ENCODE peak calls at places on chromosomes 3 and 15, in nine cellular contexts. P is K562, L is ovary, G is tibial nerve, M is HepG2, W is H1, A is esophagus muscularis mucosa, Y is stomach, V is A549. C is an unnamed sample.

GRCh38 chr3:117557469-117557868 is 847.9 kb downstream of the TUSC7 start:
- DNase-seq in P (no peak), L (no peak), G (no peak), M (no peak), W (no peak), A (no peak), Y (no peak), V (no peak), C (no peak)

GRCh38 chr3:190308154-190308553 is 14.1 kb downstream of the CLDN1 start:
- DNase-seq in P (no peak), L (no peak), G (no peak), M (no peak), W (no peak), A (no peak), Y (no peak), V (no peak), C (no peak)

GRCh38 chr3:72258786-72259185 is 473.8 kb upstream of the PROK2 start:
- DNase-seq in P (no peak), L (no peak), G (no peak), M (no peak), W (no peak), A (no peak), Y (no peak), V (no peak), C (no peak)

GRCh38 chr15:51281368-51281967 is 56.9 kb downstream of the CYP19A1 start:
- DNase-seq in P (peak), L (no peak), G (peak), M (peak), W (no peak), A (no peak), Y (peak), V (peak), C (peak)

GRCh38 chr3:119596392-119596791 is 1.3 kb upstream of the PLA1A start:
- DNase-seq in P (no peak), L (no peak), G (no peak), M (no peak), W (no peak), A (no peak), Y (no peak), V (no peak), C (no peak)

GRCh38 chr15:98442379-98442833 is 205.9 kb upstream of the IGF1R start:
- DNase-seq in P (peak), L (peak), G (peak), M (peak), W (peak), A (peak), Y (peak), V (peak), C (no peak)

GRCh38 chr3:120983841-120984240 is 75.8 kb downstream of the STXBP5L start:
- DNase-seq in P (no peak), L (no peak), G (no peak), M (no peak), W (no peak), A (no peak), Y (no peak), V (no peak), C (no peak)

GRCh38 chr3:190155752-190156151 is 35.1 kb upstream of the P3H2 start:
- DNase-seq in P (no peak), L (no peak), G (no peak), M (no peak), W (no peak), A (no peak), Y (peak), V (no peak), C (no peak)

GRCh38 chr3:151290673-151291072 is 12.3 kb upstream of the P2RY14 start:
- DNase-seq in P (no peak), L (no peak), G (no peak), M (no peak), W (no peak), A (no peak), Y (no peak), V (no peak), C (no peak)

GRCh38 chr3:197490098-197490497 is 65.7 kb downstream of the BDH1 start:
- DNase-seq in P (no peak), L (no peak), G (no peak), M (peak), W (no peak), A (no peak), Y (no peak), V (peak), C (no peak)

GRCh38 chr3:124997303-124998246 is 58.2 kb downstream of the HEG1 start:
- DNase-seq in P (no peak), L (no peak), G (no peak), M (no peak), W (no peak), A (no peak), Y (no peak), V (no peak), C (no peak)

GRCh38 chr15:94845391-94845718 is 614.0 kb downstream of the MCTP2 start:
- DNase-seq in P (no peak), L (no peak), G (no peak), M (no peak), W (no peak), A (no peak), Y (no peak), V (no peak), C (no peak)

GRCh38 chr15:70091649-70092461 is 5.9 kb downstream of the TLE3 start:
- DNase-seq in P (peak), L (no peak), G (no peak), M (peak), W (no peak), A (no peak), Y (peak), V (no peak), C (no peak)

GRCh38 chr3:24259901-24260512 is 234.6 kb downstream of the THRB start:
- DNase-seq in P (peak), L (no peak), G (no peak), M (no peak), W (no peak), A (no peak), Y (peak), V (no peak), C (no peak)

GRCh38 chr15:79432345-79433311 is 492 bp downstream of the MINAR1 start:
- DNase-seq in P (no peak), L (no peak), G (no peak), M (no peak), W (no peak), A (peak), Y (no peak), V (no peak), C (no peak)

GRCh38 chr3:147613710-147614109 is 204.5 kb downstream of the ZIC1 start:
- DNase-seq in P (no peak), L (no peak), G (no peak), M (no peak), W (no peak), A (no peak), Y (no peak), V (no peak), C (no peak)

GRCh38 chr3:147614210-147614609 is 205.0 kb downstream of the ZIC1 start:
- DNase-seq in P (no peak), L (no peak), G (no peak), M (no peak), W (no peak), A (no peak), Y (no peak), V (no peak), C (no peak)

GRCh38 chr3:147618636-147619035 is 209.5 kb downstream of the ZIC1 start:
- DNase-seq in P (no peak), L (no peak), G (no peak), M (no peak), W (no peak), A (no peak), Y (no peak), V (no peak), C (no peak)

GRCh38 chr3:147619925-147620580 is 210.9 kb downstream of the ZIC1 start:
- DNase-seq in P (no peak), L (no peak), G (no peak), M (no peak), W (no peak), A (no peak), Y (no peak), V (no peak), C (no peak)

GRCh38 chr3:147616998-147617619 is 207.9 kb downstream of the ZIC1 start:
- DNase-seq in P (peak), L (no peak), G (no peak), M (peak), W (no peak), A (no peak), Y (no peak), V (no peak), C (no peak)
- TF ChIP-seq EP300 in P (no peak), L (no peak), G (no peak), M (no peak), W (no peak), A (no peak), Y (no peak), V (no peak), C (no peak)

GRCh38 chr3:172808969-172809546 is 58.5 kb downstream of the ECT2 start:
- DNase-seq in P (peak), L (no peak), G (no peak), M (peak), W (no peak), A (no peak), Y (no peak), V (no peak), C (no peak)
- TF ChIP-seq EP300 in P (no peak), L (no peak), G (no peak), M (no peak), W (no peak), A (no peak), Y (no peak), V (no peak), C (no peak)

GRCh38 chr3:138940446-138940845 is 6.5 kb downstream of the FOXL2 start:
- DNase-seq in P (no peak), L (no peak), G (no peak), M (no peak), W (no peak), A (no peak), Y (no peak), V (no peak), C (peak)

GRCh38 chr3:138939563-138940241 is 7.2 kb downstream of the FOXL2 start:
- DNase-seq in P (no peak), L (peak), G (no peak), M (no peak), W (no peak), A (no peak), Y (no peak), V (no peak), C (peak)

GRCh38 chr3:138942271-138942670 is 4.7 kb downstream of the FOXL2 start:
- DNase-seq in P (no peak), L (no peak), G (no peak), M (no peak), W (no peak), A (no peak), Y (no peak), V (no peak), C (no peak)

GRCh38 chr3:138942861-138943623 is 3.9 kb downstream of the FOXL2 start:
- DNase-seq in P (peak), L (no peak), G (no peak), M (no peak), W (no peak), A (no peak), Y (no peak), V (no peak), C (no peak)

DNA sequence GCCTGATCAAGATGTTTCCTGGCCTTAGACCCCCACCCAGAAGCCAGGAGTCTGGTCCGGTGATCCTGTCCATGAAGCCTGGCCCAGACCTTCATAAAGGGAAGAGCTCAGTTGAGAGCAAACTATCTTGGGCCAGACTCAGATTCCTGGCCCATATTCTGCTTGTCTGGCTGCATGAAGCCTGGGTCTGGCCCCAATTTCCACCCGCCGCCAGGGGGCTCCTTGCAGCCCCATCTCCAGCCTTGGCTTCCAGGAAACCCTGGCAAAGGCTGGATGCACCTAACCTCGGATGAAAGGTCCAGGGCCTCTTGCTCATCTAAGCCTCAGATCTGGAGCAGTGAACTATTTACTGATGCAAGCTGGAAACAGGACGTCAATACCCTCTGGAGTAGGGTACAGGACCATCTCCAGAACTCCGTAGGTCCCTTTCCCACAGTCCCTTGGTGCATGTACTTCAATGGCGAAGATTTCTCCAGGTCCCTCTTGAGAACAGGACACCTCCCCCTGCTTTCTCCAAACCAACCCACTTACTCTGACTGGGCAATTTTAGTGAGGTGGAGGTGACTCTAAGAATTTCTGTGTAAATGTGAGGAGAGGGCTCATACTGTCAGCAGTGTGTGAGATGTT is 5.6 kb downstream of the FOXL2 start:
- DNase-seq in P (peak), L (peak), G (no peak), M (peak), W (no peak), A (no peak), Y (no peak), V (peak), C (no peak)
- TF ChIP-seq EP300 in P (no peak), L (no peak), G (no peak), M (no peak), W (no peak), A (no peak), Y (no peak), V (no peak), C (no peak)

GRCh38 chr15:39235084-39235795 is 345.6 kb upstream of the THBS1 start:
- DNase-seq in P (no peak), L (no peak), G (no peak), M (no peak), W (no peak), A (no peak), Y (no peak), V (no peak), C (no peak)

GRCh38 chr15:39228889-39229288 is 352.0 kb upstream of the THBS1 start:
- DNase-seq in P (no peak), L (no peak), G (no peak), M (no peak), W (no peak), A (no peak), Y (no peak), V (no peak), C (no peak)

GRCh38 chr15:39230917-39231285 is 350.0 kb upstream of the THBS1 start:
- DNase-seq in P (no peak), L (no peak), G (no peak), M (no peak), W (no peak), A (no peak), Y (no peak), V (no peak), C (no peak)

GRCh38 chr15:39230205-39230916 is 350.5 kb upstream of the THBS1 start:
- DNase-seq in P (no peak), L (peak), G (no peak), M (no peak), W (no peak), A (no peak), Y (no peak), V (no peak), C (no peak)

GRCh38 chr15:39232512-39232911 is 348.4 kb upstream of the THBS1 start:
- DNase-seq in P (no peak), L (no peak), G (no peak), M (no peak), W (no peak), A (no peak), Y (no peak), V (peak), C (no peak)
- TF ChIP-seq EP300 in P (no peak), L (no peak), G (no peak), M (no peak), W (no peak), A (no peak), Y (no peak), V (no peak), C (no peak)

GRCh38 chr15:91488452-91488851 is 365.1 kb upstream of the SLCO3A1 start:
- DNase-seq in P (no peak), L (no peak), G (no peak), M (no peak), W (no peak), A (no peak), Y (no peak), V (no peak), C (no peak)
- TF ChIP-seq EP300 in P (no peak), L (no peak), G (no peak), M (no peak), W (no peak), A (no peak), Y (no peak), V (no peak), C (no peak)

GRCh38 chr3:107426223-107426622 is 49.0 kb downstream of the CCDC54 start:
- DNase-seq in P (no peak), L (no peak), G (no peak), M (no peak), W (no peak), A (no peak), Y (no peak), V (no peak), C (no peak)

GRCh38 chr3:107429330-107430181 is 52.3 kb downstream of the CCDC54 start:
- DNase-seq in P (peak), L (peak), G (peak), M (peak), W (peak), A (no peak), Y (peak), V (peak), C (peak)

GRCh38 chr3:107431048-107431297 is 53.7 kb downstream of the CCDC54 start:
- DNase-seq in P (no peak), L (peak), G (peak), M (no peak), W (no peak), A (no peak), Y (no peak), V (no peak), C (peak)

GRCh38 chr3:107430214-107431047 is 53.2 kb downstream of the CCDC54 start:
- DNase-seq in P (no peak), L (peak), G (peak), M (no peak), W (no peak), A (no peak), Y (no peak), V (no peak), C (no peak)

GRCh38 chr3:107428051-107428858 is 51.0 kb downstream of the CCDC54 start:
- DNase-seq in P (no peak), L (no peak), G (no peak), M (no peak), W (no peak), A (no peak), Y (no peak), V (no peak), C (no peak)
- TF ChIP-seq EP300 in P (no peak), L (no peak), G (no peak), M (no peak), W (no peak), A (no peak), Y (no peak), V (no peak), C (no peak)

GRCh38 chr15:28913171-28913765 is 27.5 kb downstream of the APBA2 start:
- DNase-seq in P (no peak), L (no peak), G (no peak), M (no peak), W (no peak), A (no peak), Y (no peak), V (peak), C (peak)

GRCh38 chr15:28909958-28910500 is 24.3 kb downstream of the APBA2 start:
- DNase-seq in P (no peak), L (no peak), G (no peak), M (no peak), W (no peak), A (no peak), Y (no peak), V (no peak), C (no peak)

GRCh38 chr15:28912422-28912821 is 26.6 kb downstream of the APBA2 start:
- DNase-seq in P (peak), L (no peak), G (no peak), M (no peak), W (no peak), A (no peak), Y (no peak), V (no peak), C (peak)

GRCh38 chr15:28914046-28914445 is 28.3 kb downstream of the APBA2 start:
- DNase-seq in P (no peak), L (no peak), G (no peak), M (no peak), W (no peak), A (no peak), Y (no peak), V (no peak), C (no peak)

DNA sequence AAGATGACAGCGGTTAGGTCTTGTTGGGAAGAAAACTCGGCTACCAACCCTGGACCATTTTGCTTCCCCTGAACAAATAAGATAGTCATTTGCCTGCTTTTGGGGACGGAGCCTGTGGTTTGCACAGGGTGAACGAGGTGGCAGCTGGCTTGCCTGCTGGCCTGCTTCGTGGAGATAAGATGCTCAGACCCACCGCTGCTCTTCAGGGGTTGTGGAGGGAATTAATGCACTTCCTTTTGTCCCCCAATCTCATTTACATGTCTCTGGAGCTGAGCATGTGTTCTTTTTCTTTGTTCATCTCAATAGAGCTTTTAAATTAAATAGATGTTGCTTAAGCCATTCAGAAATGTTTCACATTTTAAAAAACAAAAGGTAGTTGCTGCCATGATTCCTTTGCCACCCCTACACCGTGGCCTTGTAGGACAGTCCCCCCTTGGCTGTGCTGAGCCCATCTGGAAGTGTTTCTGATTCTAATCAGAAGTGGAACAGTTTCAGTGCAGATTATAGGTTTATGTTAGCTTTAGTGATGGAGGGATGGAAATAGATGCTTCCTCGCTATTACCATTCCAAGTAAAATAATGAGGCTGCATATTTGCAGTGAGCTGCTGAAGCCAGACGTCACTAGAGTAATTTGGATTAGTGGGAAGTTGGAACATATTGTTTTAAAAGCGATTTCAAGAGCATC is 25.7 kb downstream of the APBA2 start:
- DNase-seq in P (peak), L (no peak), G (no peak), M (no peak), W (no peak), A (no peak), Y (no peak), V (no peak), C (peak)
- TF ChIP-seq EP300 in P (peak), L (no peak), G (no peak), M (no peak), W (no peak), A (no peak), Y (no peak), V (no peak), C (no peak)

GRCh38 chr15:43376017-43376705 is 5.3 kb downstream of the TUBGCP4 start:
- DNase-seq in P (peak), L (no peak), G (no peak), M (peak), W (no peak), A (no peak), Y (no peak), V (peak), C (no peak)
- TF ChIP-seq EP300 in P (no peak), L (no peak), G (no peak), M (no peak), W (no peak), A (no peak), Y (no peak), V (no peak), C (no peak)

GRCh38 chr3:12810013-12810780 is 13.7 kb downstream of the CAND2 start:
- DNase-seq in P (peak), L (peak), G (peak), M (peak), W (peak), A (peak), Y (peak), V (peak), C (peak)
- TF ChIP-seq EP300 in P (no peak), L (no peak), G (peak), M (no peak), W (no peak), A (no peak), Y (no peak), V (no peak), C (no peak)

C was measured in sigmoid colon.